ENCODE peak calls at places on chromosomes 12 and 14, in seven cellular contexts. M, N, J, X, Z, O and G are unnamed samples. For H3K9me3, the result is how much of the 10 kb centered on the place peaks cover.

GRCh38 chr12:22684124-22684523 is 59.2 kb downstream of the ETNK1 start:
- DNase-seq in M (no peak), N (no peak), J (no peak), X (no peak), Z (no peak), O (no peak), G (no peak)

GRCh38 chr12:69688496-69689427 is 10.3 kb downstream of the BEST3 start:
- DNase-seq in M (no peak), N (peak), J (peak), X (peak), Z (peak), O (peak), G (peak)

GRCh38 chr14:75294649-75295033 is 16.0 kb downstream of the FOS start:
- DNase-seq in M (no peak), N (no peak), J (no peak), X (peak), Z (no peak), O (no peak), G (peak)

GRCh38 chr12:102927220-102927619 is 10.2 kb upstream of the PAH start:
- DNase-seq in M (no peak), N (no peak), J (no peak), X (no peak), Z (no peak), O (no peak), G (no peak)

GRCh38 chr12:82873951-82874350 is 187.2 kb downstream of the TMTC2 start:
- DNase-seq in M (no peak), N (no peak), J (no peak), X (no peak), Z (no peak), O (no peak), G (peak)

GRCh38 chr12:106282457-106283097 is 20.0 kb upstream of the TCP11L2 start:
- DNase-seq in M (peak), N (peak), J (peak), X (peak), Z (peak), O (peak), G (peak)

GRCh38 chr12:48422060-48422459 is 50.3 kb upstream of the ANP32D start:
- DNase-seq in M (no peak), N (no peak), J (no peak), X (no peak), Z (no peak), O (no peak), G (no peak)

GRCh38 chr12:16330554-16330953 is 16.9 kb upstream of the MGST1 start:
- DNase-seq in M (no peak), N (no peak), J (no peak), X (no peak), Z (no peak), O (no peak), G (no peak)

GRCh38 chr14:21749306-21749868 is 75.8 kb upstream of the OR4E1 start:
- DNase-seq in M (no peak), N (no peak), J (no peak), X (no peak), Z (no peak), O (no peak), G (no peak)

GRCh38 chr14:20631023-20631820 is 10.3 kb downstream of the OR6S1 start:
- DNase-seq in M (no peak), N (peak), J (peak), X (peak), Z (no peak), O (peak), G (peak)

GRCh38 chr14:22263961-22264360 is 325.1 kb downstream of the DAD1 start:
- DNase-seq in M (no peak), N (no peak), J (no peak), X (no peak), Z (no peak), O (no peak), G (no peak)

GRCh38 chr12:64730585-64730964 is 28.6 kb downstream of the GNS start:
- DNase-seq in M (no peak), N (no peak), J (no peak), X (no peak), Z (no peak), O (no peak), G (no peak)

GRCh38 chr12:64731683-64732082 is 27.5 kb downstream of the GNS start:
- DNase-seq in M (no peak), N (no peak), J (no peak), X (no peak), Z (no peak), O (no peak), G (no peak)

GRCh38 chr12:64733857-64734256 is 25.3 kb downstream of the GNS start:
- DNase-seq in M (no peak), N (no peak), J (no peak), X (no peak), Z (no peak), O (no peak), G (no peak)

GRCh38 chr12:64735447-64735846 is 23.8 kb downstream of the GNS start:
- DNase-seq in M (no peak), N (no peak), J (no peak), X (no peak), Z (no peak), O (no peak), G (no peak)

DNA sequence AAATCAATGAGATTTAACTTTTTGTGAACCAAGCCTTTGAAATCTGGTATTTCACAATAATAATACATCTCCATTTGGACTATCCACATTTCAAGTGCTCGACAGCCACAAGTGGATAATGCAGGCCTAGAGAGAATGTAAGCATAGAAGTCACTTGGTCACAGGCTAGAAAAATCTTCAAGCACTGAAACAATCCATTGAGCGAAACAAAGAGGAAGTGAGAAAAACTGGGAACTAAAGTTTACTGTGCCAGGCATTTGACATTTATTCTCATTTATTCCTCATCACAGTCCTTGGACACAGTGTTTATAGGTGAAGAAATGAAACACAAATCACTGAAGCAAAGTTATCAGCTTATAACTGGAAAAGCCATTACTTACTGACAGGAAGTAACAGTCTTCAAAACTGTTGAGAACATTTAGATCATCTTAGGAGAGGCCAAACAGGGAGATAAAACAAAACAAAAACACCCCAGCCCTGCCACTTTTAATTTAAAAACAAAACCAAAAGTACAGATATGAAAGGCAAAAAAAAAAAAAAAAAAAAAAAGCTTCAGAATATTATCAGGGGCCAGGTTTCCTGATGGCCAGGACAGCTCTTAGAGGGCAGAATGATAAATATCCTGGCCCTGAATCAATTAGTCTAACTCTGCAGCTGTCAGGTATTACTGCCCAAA is 29.2 kb downstream of the GNS start:
- DNase-seq in M (peak), N (no peak), J (no peak), X (no peak), Z (no peak), O (no peak), G (no peak)
- H3K4me3 ChIP-seq in M (no peak), N (no peak), J (no peak), X (no peak), Z (no peak), O (no peak), G (no peak)

GRCh38 chr14:29243355-29243754 is 476.8 kb downstream of the FOXG1 start:
- DNase-seq in M (no peak), N (no peak), J (no peak), X (no peak), Z (no peak), O (no peak), G (no peak)
- H3K9me3 ChIP-seq in M (under half), N (under half), J (under half), X (under half), Z (under half), O (under half), G (under half)

GRCh38 chr14:101445278-101445677 is 116.0 kb upstream of the DIO3 start:
- DNase-seq in M (no peak), N (no peak), J (no peak), X (no peak), Z (no peak), O (no peak), G (no peak)

GRCh38 chr14:101444116-101444515 is 117.2 kb upstream of the DIO3 start:
- DNase-seq in M (no peak), N (no peak), J (no peak), X (no peak), Z (no peak), O (no peak), G (no peak)

GRCh38 chr14:101441710-101442109 is 119.6 kb upstream of the DIO3 start:
- DNase-seq in M (no peak), N (no peak), J (no peak), X (no peak), Z (no peak), O (no peak), G (no peak)

GRCh38 chr14:101440511-101440910 is 120.8 kb upstream of the DIO3 start:
- DNase-seq in M (no peak), N (no peak), J (no peak), X (no peak), Z (no peak), O (no peak), G (no peak)

DNA sequence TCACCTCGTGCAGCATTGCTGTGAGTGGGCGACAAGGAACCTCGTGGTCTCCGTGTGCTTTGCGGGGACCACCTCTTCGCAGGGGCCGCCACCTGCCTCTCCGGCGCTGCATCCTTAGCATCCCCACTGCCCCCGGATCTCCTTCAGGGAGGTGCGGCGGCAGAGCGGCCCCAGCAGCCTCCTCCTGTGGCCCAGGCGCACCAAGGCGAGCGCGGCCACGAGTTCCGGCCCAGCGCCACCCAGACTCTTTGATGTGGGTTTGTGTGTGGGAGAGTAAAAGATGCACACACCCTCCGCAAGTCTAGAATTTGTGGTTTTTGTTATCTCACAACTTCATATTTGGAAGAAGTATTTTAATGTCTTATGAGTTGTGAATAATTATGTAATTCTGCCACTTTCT is 118.8 kb upstream of the DIO3 start:
- DNase-seq in M (no peak), N (no peak), J (no peak), X (no peak), Z (no peak), O (no peak), G (no peak)
- H3K4me3 ChIP-seq in M (no peak), N (no peak), J (no peak), X (no peak), Z (no peak), O (no peak), G (no peak)

DNA sequence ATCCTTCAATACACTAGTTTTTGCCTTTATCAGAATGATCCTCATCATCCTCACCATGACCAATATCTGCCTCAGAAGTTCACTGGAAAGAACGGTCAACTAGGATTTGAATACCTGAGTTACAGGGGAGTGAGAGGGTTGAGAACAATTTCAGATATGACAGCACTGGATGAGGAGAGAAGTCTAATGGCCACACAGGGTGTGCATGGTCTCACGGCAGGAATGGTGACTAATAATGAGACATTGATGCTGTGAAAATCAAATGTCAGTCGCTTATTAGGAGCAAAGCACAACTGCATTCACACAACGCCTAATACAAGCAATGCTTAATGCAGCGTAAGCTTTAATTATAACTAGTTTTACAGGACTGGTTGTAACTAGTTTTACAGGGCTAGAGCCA is 23.3 kb upstream of the PRIMA1 start:
- DNase-seq in M (no peak), N (no peak), J (no peak), X (no peak), Z (no peak), O (no peak), G (no peak)
- H3K9me3 ChIP-seq in M (under half), N (under half), J (under half), X (under half), Z (under half), O (under half), G (under half)

GRCh38 chr12:89472508-89472907 is 52.1 kb downstream of the GALNT4 start:
- DNase-seq in M (no peak), N (no peak), J (no peak), X (no peak), Z (no peak), O (no peak), G (no peak)

GRCh38 chr12:89468648-89469326 is 55.8 kb downstream of the GALNT4 start:
- DNase-seq in M (no peak), N (no peak), J (no peak), X (no peak), Z (no peak), O (no peak), G (no peak)

GRCh38 chr12:89469361-89469760 is 55.2 kb downstream of the GALNT4 start:
- DNase-seq in M (no peak), N (no peak), J (no peak), X (no peak), Z (no peak), O (no peak), G (no peak)

GRCh38 chr12:89468017-89468416 is 56.6 kb downstream of the GALNT4 start:
- DNase-seq in M (no peak), N (no peak), J (no peak), X (no peak), Z (no peak), O (no peak), G (no peak)

GRCh38 chr12:89470741-89471504 is 53.7 kb downstream of the GALNT4 start:
- DNase-seq in M (no peak), N (no peak), J (no peak), X (peak), Z (no peak), O (no peak), G (peak)
- H3K4me3 ChIP-seq in M (no peak), N (no peak), J (no peak), X (no peak), Z (no peak), O (no peak), G (no peak)

GRCh38 chr14:104051092-104051813 is 34.2 kb upstream of the ASPG start:
- DNase-seq in M (no peak), N (no peak), J (no peak), X (no peak), Z (no peak), O (no peak), G (no peak)

GRCh38 chr14:104048758-104049496 is 36.6 kb upstream of the ASPG start:
- DNase-seq in M (no peak), N (no peak), J (no peak), X (peak), Z (no peak), O (no peak), G (no peak)

GRCh38 chr14:104054222-104054905 is 31.1 kb upstream of the ASPG start:
- DNase-seq in M (peak), N (no peak), J (no peak), X (no peak), Z (no peak), O (no peak), G (no peak)

GRCh38 chr14:104047761-104048160 is 37.7 kb upstream of the ASPG start:
- DNase-seq in M (no peak), N (no peak), J (no peak), X (no peak), Z (no peak), O (no peak), G (no peak)

GRCh38 chr14:104049576-104050240 is 35.8 kb upstream of the ASPG start:
- DNase-seq in M (no peak), N (no peak), J (no peak), X (no peak), Z (no peak), O (no peak), G (no peak)
- H3K9me3 ChIP-seq in M (under half), N (under half), J (under half), X (under half), Z (under half), O (under half), G (under half)

GRCh38 chr12:27972721-27973120 is at the start of gene PTHLH:
- DNase-seq in M (no peak), N (no peak), J (no peak), X (no peak), Z (no peak), O (no peak), G (no peak)

GRCh38 chr12:27969901-27970390 is 2.6 kb downstream of the PTHLH start:
- DNase-seq in M (peak), N (peak), J (peak), X (peak), Z (no peak), O (peak), G (peak)

GRCh38 chr12:27970981-27971489 is 1.5 kb downstream of the PTHLH start:
- DNase-seq in M (no peak), N (no peak), J (no peak), X (peak), Z (no peak), O (no peak), G (peak)

GRCh38 chr12:27970391-27970980 is 2.0 kb downstream of the PTHLH start:
- DNase-seq in M (peak), N (no peak), J (no peak), X (peak), Z (no peak), O (no peak), G (peak)

DNA sequence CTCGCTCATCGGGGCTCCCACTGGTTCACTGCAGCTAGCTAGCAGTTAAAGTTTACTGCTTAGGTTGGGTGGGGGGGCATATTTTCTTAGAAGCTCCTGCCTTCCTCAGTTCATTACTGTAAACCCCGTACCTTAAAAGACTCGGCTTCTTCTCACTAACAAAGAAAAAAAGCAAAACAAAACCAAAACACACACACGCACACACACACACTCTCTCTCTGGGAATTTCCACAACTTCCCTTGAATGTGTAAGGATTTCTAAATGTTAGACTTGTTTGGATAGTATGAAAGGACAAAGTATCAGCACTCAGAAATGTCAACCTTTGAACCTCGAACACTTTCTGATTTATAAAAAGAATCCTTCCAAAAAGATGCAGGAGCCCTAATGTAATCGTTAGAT is 927 bp downstream of the PTHLH start:
- DNase-seq in M (no peak), N (no peak), J (no peak), X (peak), Z (no peak), O (no peak), G (no peak)
- H3K4me3 ChIP-seq in M (no peak), N (no peak), J (no peak), X (no peak), Z (no peak), O (no peak), G (no peak)